ENCODE peak calls at places on chromosomes 7 and 10, in four cellular contexts. One of them, this sample, is unnamed. For H3K9me3, the result is how much of the 10 kb centered on the place peaks cover.

GRCh38 chr10:124698560-124699470 is 45.4 kb downstream of the FAM53B start:
- DNase-seq in spleen: peak
- DNase-seq in upper lobe of left lung: no peak
- DNase-seq in breast epithelium: no peak
- DNase-seq in this sample: no peak

GRCh38 chr10:87664276-87664687 is 4.6 kb downstream of the PAPSS2 start:
- DNase-seq in spleen: no peak
- DNase-seq in upper lobe of left lung: no peak
- DNase-seq in breast epithelium: no peak
- DNase-seq in this sample: no peak

GRCh38 chr10:71713135-71714040 is 6.2 kb downstream of the C10orf105 start:
- DNase-seq in spleen: peak
- DNase-seq in upper lobe of left lung: peak
- DNase-seq in breast epithelium: peak
- DNase-seq in this sample: no peak

GRCh38 chr10:110512461-110513187 is 14.9 kb downstream of the DUSP5 start:
- DNase-seq in spleen: no peak
- DNase-seq in upper lobe of left lung: peak
- DNase-seq in breast epithelium: no peak
- DNase-seq in this sample: no peak

GRCh38 chr10:34219860-34220518 is 595.1 kb downstream of the PARD3 start:
- DNase-seq in spleen: no peak
- DNase-seq in upper lobe of left lung: no peak
- DNase-seq in breast epithelium: no peak
- DNase-seq in this sample: no peak

GRCh38 chr10:59107147-59107546 is 69.3 kb upstream of the PHYHIPL start:
- DNase-seq in spleen: no peak
- DNase-seq in upper lobe of left lung: no peak
- DNase-seq in breast epithelium: no peak
- DNase-seq in this sample: no peak

GRCh38 chr10:47033081-47033480 is 121.9 kb downstream of the PTPN20 start:
- DNase-seq in spleen: no peak
- DNase-seq in upper lobe of left lung: no peak
- DNase-seq in breast epithelium: no peak
- DNase-seq in this sample: no peak

GRCh38 chr7:7693881-7694280 is 24.5 kb downstream of the RPA3 start:
- DNase-seq in spleen: no peak
- DNase-seq in upper lobe of left lung: no peak
- DNase-seq in breast epithelium: no peak
- DNase-seq in this sample: no peak

GRCh38 chr7:66627876-66628360 is 763 bp upstream of the KCTD7 start:
- DNase-seq in spleen: no peak
- DNase-seq in upper lobe of left lung: peak
- DNase-seq in breast epithelium: no peak
- DNase-seq in this sample: no peak

GRCh38 chr10:103153302-103153759 is 39.7 kb downstream of the NT5C2 start:
- DNase-seq in spleen: no peak
- DNase-seq in upper lobe of left lung: no peak
- DNase-seq in breast epithelium: no peak
- DNase-seq in this sample: no peak

GRCh38 chr10:123021517-123021916 is 12.7 kb downstream of the ACADSB start:
- DNase-seq in spleen: no peak
- DNase-seq in upper lobe of left lung: no peak
- DNase-seq in breast epithelium: no peak
- DNase-seq in this sample: no peak

GRCh38 chr7:97138830-97139229 is 21.3 kb downstream of the SDHAF3 start:
- DNase-seq in spleen: no peak
- DNase-seq in upper lobe of left lung: no peak
- DNase-seq in breast epithelium: no peak
- DNase-seq in this sample: no peak

GRCh38 chr10:30490289-30491000 is 56.5 kb downstream of the MAP3K8 start:
- DNase-seq in spleen: no peak
- DNase-seq in upper lobe of left lung: no peak
- DNase-seq in breast epithelium: no peak
- DNase-seq in this sample: no peak

GRCh38 chr10:44925224-44925623 is 14.1 kb downstream of the TMEM72 start:
- DNase-seq in spleen: no peak
- DNase-seq in upper lobe of left lung: no peak
- DNase-seq in breast epithelium: no peak
- DNase-seq in this sample: no peak

GRCh38 chr10:17673517-17674051 is 29.6 kb downstream of the STAM start:
- DNase-seq in spleen: no peak
- DNase-seq in upper lobe of left lung: no peak
- DNase-seq in breast epithelium: no peak
- DNase-seq in this sample: no peak

GRCh38 chr10:110013615-110014293 is 6.0 kb downstream of the ADD3 start:
- DNase-seq in spleen: no peak
- DNase-seq in upper lobe of left lung: no peak
- DNase-seq in breast epithelium: no peak
- DNase-seq in this sample: no peak

GRCh38 chr7:106504620-106505019 is 156.3 kb downstream of the CCDC71L start:
- DNase-seq in spleen: no peak
- DNase-seq in upper lobe of left lung: no peak
- DNase-seq in breast epithelium: no peak
- DNase-seq in this sample: no peak

GRCh38 chr7:128447944-128448556 is 7.6 kb upstream of the HILPDA start:
- DNase-seq in spleen: no peak
- DNase-seq in upper lobe of left lung: no peak
- DNase-seq in breast epithelium: no peak
- DNase-seq in this sample: no peak

GRCh38 chr7:121945849-121946238 is 72.9 kb downstream of the PTPRZ1 start:
- DNase-seq in spleen: no peak
- DNase-seq in upper lobe of left lung: no peak
- DNase-seq in breast epithelium: no peak
- DNase-seq in this sample: no peak

GRCh38 chr7:147400926-147401325 is 1189.6 kb upstream of the C7orf33 start:
- DNase-seq in spleen: no peak
- DNase-seq in upper lobe of left lung: no peak
- DNase-seq in breast epithelium: no peak
- DNase-seq in this sample: no peak

GRCh38 chr7:91265693-91266066 is 1.4 kb downstream of the FZD1 start:
- DNase-seq in spleen: peak
- DNase-seq in upper lobe of left lung: no peak
- DNase-seq in breast epithelium: no peak
- DNase-seq in this sample: no peak

GRCh38 chr10:11921800-11922387 is 98.7 kb downstream of the PROSER2 start:
- DNase-seq in spleen: peak
- DNase-seq in upper lobe of left lung: no peak
- DNase-seq in breast epithelium: no peak
- DNase-seq in this sample: no peak

GRCh38 chr10:14953452-14954000 is 370 bp downstream of the DCLRE1C start:
- DNase-seq in spleen: peak
- DNase-seq in upper lobe of left lung: peak
- DNase-seq in breast epithelium: peak
- DNase-seq in this sample: no peak

GRCh38 chr7:108875139-108875538 is 305.5 kb downstream of the DNAJB9 start:
- DNase-seq in spleen: no peak
- DNase-seq in upper lobe of left lung: no peak
- DNase-seq in breast epithelium: no peak
- DNase-seq in this sample: no peak

GRCh38 chr10:63409465-63410027 is 56.2 kb downstream of the JMJD1C start:
- DNase-seq in spleen: no peak
- DNase-seq in upper lobe of left lung: no peak
- DNase-seq in breast epithelium: no peak
- DNase-seq in this sample: no peak

GRCh38 chr7:82098410-82098809 is 328.6 kb upstream of the HGF start:
- DNase-seq in spleen: no peak
- DNase-seq in upper lobe of left lung: no peak
- DNase-seq in breast epithelium: no peak
- DNase-seq in this sample: no peak

GRCh38 chr10:17647316-17647715 is 3.4 kb downstream of the STAM start:
- DNase-seq in spleen: no peak
- DNase-seq in upper lobe of left lung: peak
- DNase-seq in breast epithelium: no peak
- DNase-seq in this sample: no peak

GRCh38 chr10:131743190-131744151 is 157.3 kb upstream of the PPP2R2D start:
- DNase-seq in spleen: no peak
- DNase-seq in upper lobe of left lung: peak
- DNase-seq in breast epithelium: no peak
- DNase-seq in this sample: no peak

GRCh38 chr7:92854501-92855238 is 18.3 kb upstream of the CDK6 start:
- DNase-seq in spleen: no peak
- DNase-seq in upper lobe of left lung: no peak
- DNase-seq in breast epithelium: no peak
- DNase-seq in this sample: no peak

GRCh38 chr10:121442536-121442935 is 155.7 kb downstream of the FGFR2 start:
- DNase-seq in spleen: no peak
- DNase-seq in upper lobe of left lung: no peak
- DNase-seq in breast epithelium: no peak
- DNase-seq in this sample: no peak

GRCh38 chr7:2301510-2301860 is 12.8 kb downstream of the SNX8 start:
- DNase-seq in spleen: no peak
- DNase-seq in upper lobe of left lung: no peak
- DNase-seq in breast epithelium: no peak
- DNase-seq in this sample: no peak

GRCh38 chr7:2296830-2297229 is 17.4 kb downstream of the SNX8 start:
- DNase-seq in spleen: no peak
- DNase-seq in upper lobe of left lung: no peak
- DNase-seq in breast epithelium: no peak
- DNase-seq in this sample: no peak

GRCh38 chr7:2295936-2296620 is 18.2 kb downstream of the SNX8 start:
- DNase-seq in spleen: no peak
- DNase-seq in upper lobe of left lung: no peak
- DNase-seq in breast epithelium: no peak
- DNase-seq in this sample: no peak

GRCh38 chr7:2299131-2299829 is 15.0 kb downstream of the SNX8 start:
- DNase-seq in spleen: no peak
- DNase-seq in upper lobe of left lung: peak
- DNase-seq in breast epithelium: no peak
- DNase-seq in this sample: no peak

GRCh38 chr7:2299853-2300512 is 14.3 kb downstream of the SNX8 start:
- DNase-seq in spleen: no peak
- DNase-seq in upper lobe of left lung: no peak
- DNase-seq in breast epithelium: no peak
- DNase-seq in this sample: no peak
- H3K27ac ChIP-seq in spleen: peak
- H3K27ac ChIP-seq in upper lobe of left lung: peak
- H3K27ac ChIP-seq in breast epithelium: peak
- H3K27ac ChIP-seq in this sample: no peak

DNA sequence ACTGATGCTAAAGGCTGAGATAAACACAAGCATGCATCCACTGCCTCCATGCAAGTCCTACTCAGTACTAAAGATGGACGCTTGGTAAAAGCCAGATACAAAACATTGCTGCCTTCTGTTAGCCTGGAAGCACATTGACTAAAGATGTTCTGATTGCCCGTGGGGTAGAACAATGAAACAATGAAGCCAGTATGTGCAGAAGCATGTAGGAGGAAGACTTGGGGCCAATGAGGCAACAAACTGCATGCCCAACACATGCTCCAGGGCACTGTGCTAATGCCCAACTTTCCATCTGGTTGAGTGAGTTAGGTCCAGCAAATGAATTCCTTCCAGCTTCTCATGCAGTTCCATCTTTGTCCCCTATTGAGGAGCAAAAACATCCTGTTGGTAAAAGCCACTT is 1245.5 kb downstream of the GATA3 start:
- DNase-seq in spleen: no peak
- DNase-seq in upper lobe of left lung: no peak
- DNase-seq in breast epithelium: no peak
- DNase-seq in this sample: no peak
- TF ChIP-seq CTCF in spleen: no peak
- TF ChIP-seq CTCF in upper lobe of left lung: no peak
- TF ChIP-seq CTCF in breast epithelium: no peak
- TF ChIP-seq CTCF in this sample: no peak

GRCh38 chr7:158392251-158392650 is 195.4 kb downstream of the PTPRN2 start:
- DNase-seq in spleen: peak
- DNase-seq in upper lobe of left lung: no peak
- DNase-seq in breast epithelium: no peak
- DNase-seq in this sample: no peak
- H3K9me3 ChIP-seq in spleen: under half
- H3K9me3 ChIP-seq in upper lobe of left lung: under half
- H3K9me3 ChIP-seq in breast epithelium: under half
- H3K9me3 ChIP-seq in this sample: under half

GRCh38 chr10:35447693-35448407 is 111.5 kb downstream of the CCNY start:
- DNase-seq in spleen: no peak
- DNase-seq in upper lobe of left lung: no peak
- DNase-seq in breast epithelium: peak
- DNase-seq in this sample: peak
- H3K27ac ChIP-seq in spleen: peak
- H3K27ac ChIP-seq in upper lobe of left lung: peak
- H3K27ac ChIP-seq in breast epithelium: peak
- H3K27ac ChIP-seq in this sample: peak

This sample was measured in CD4-positive, alpha-beta T cell.